ENCODE peak calls at places on chromosomes 5 and 9, in seven cellular contexts. P is heart left ventricle, A is mesendoderm, J is right atrium auricular region, M is astrocyte of the cerebellum, O is lower leg skin, S is kidney. H is an unnamed sample.

GRCh38 chr9:98838155-98838904 is 30.9 kb downstream of the GALNT12 start:
- DNase-seq in S (no peak), P (no peak), A (no peak), O (no peak), M (no peak), J (no peak), H (no peak)

GRCh38 chr9:108662090-108662875 is 193.5 kb downstream of the ACTL7B start:
- DNase-seq in J (no peak), O (peak), P (no peak), A (no peak), S (no peak), M (no peak), H (no peak)

GRCh38 chr9:112369817-112370216 is 10.1 kb upstream of the HSDL2 start:
- DNase-seq in P (no peak), J (no peak), O (no peak), M (no peak), S (no peak), A (no peak), H (no peak)

GRCh38 chr9:36018755-36019720 is 17.7 kb upstream of the RECK start:
- DNase-seq in A (no peak), M (peak), O (no peak), S (no peak), P (no peak), J (no peak), H (no peak)

GRCh38 chr9:107322643-107323042 is 39.6 kb downstream of the RAD23B start:
- DNase-seq in A (no peak), O (no peak), S (no peak), M (no peak), J (no peak), P (no peak), H (no peak)

GRCh38 chr5:165495829-165496380 is 1990.5 kb downstream of the MAT2B start:
- DNase-seq in S (no peak), O (no peak), J (no peak), A (no peak), P (no peak), M (peak), H (no peak)

GRCh38 chr5:7576023-7576715 is 180.2 kb downstream of the ADCY2 start:
- DNase-seq in J (no peak), M (no peak), S (no peak), O (no peak), A (no peak), P (no peak), H (no peak)

GRCh38 chr5:117497626-117498025 is 923.0 kb upstream of the SEMA6A start:
- DNase-seq in O (no peak), J (no peak), P (no peak), S (no peak), A (no peak), M (no peak), H (no peak)

GRCh38 chr5:147332643-147333042 is 97.8 kb downstream of the STK32A start:
- DNase-seq in J (no peak), A (no peak), S (no peak), P (no peak), O (no peak), M (no peak), H (no peak)

GRCh38 chr9:121123816-121124536 is 49.2 kb downstream of the CNTRL start:
- DNase-seq in P (no peak), J (no peak), O (no peak), M (no peak), A (no peak), S (no peak), H (no peak)

DNA sequence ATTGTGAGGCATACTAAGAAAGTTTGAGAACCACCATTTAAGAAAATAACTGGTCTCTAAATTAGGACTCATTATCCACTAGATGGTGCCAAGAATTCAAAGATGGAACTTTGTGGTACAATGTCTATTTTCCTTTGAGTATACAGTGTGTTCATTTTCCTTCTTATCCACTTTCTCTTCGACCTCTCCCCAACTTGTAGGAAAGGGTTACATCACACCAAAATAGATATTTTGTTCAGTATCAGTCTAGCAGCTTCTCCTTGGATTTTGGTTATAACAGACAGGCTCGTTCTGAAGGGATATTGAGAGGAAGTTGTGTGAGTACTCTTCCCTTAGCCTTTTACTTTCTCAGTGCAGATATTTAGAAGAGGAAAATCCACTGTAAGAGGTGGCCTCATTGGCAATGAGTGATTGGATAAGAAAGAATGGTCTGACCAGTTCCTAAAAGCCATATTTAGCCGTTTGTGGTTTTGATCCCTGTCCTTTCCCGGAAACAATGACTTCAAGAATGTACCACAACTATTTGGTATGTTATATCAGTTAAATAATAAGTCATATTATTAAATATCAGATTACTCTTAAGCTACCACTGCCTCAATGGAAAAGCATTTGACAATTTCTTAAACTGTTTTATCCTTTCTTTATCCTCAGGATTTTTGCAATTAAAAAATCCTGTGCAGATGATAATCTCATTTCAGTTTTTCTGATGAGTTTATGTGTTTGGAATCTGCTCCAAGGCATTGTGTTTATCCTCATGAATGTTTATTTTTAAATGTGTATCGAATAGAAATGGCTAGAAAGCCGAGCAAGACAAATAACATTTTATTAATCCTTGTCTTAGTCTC is 69.0 kb upstream of the GRAMD2B start:
- DNase-seq in O (no peak), A (peak), J (no peak), M (peak), P (no peak), S (no peak), H (no peak)
- H3K4me3 ChIP-seq in O (no peak), A (no peak), J (no peak), M (no peak), P (no peak), S (peak), H (no peak)

GRCh38 chr9:109801484-109801883 is 21.5 kb downstream of the PALM2AKAP2 start:
- DNase-seq in A (no peak), S (no peak), J (no peak), P (no peak), M (no peak), O (no peak), H (no peak)

GRCh38 chr9:109805054-109805453 is 25.1 kb downstream of the PALM2AKAP2 start:
- DNase-seq in P (no peak), A (no peak), O (no peak), J (no peak), M (no peak), S (no peak), H (no peak)

GRCh38 chr9:109802491-109802890 is 22.5 kb downstream of the PALM2AKAP2 start:
- DNase-seq in J (no peak), O (no peak), M (no peak), A (no peak), P (no peak), S (no peak), H (no peak)

GRCh38 chr9:109811876-109812275 is 31.9 kb downstream of the PALM2AKAP2 start:
- DNase-seq in P (no peak), O (no peak), A (no peak), M (no peak), S (no peak), J (no peak), H (no peak)

DNA sequence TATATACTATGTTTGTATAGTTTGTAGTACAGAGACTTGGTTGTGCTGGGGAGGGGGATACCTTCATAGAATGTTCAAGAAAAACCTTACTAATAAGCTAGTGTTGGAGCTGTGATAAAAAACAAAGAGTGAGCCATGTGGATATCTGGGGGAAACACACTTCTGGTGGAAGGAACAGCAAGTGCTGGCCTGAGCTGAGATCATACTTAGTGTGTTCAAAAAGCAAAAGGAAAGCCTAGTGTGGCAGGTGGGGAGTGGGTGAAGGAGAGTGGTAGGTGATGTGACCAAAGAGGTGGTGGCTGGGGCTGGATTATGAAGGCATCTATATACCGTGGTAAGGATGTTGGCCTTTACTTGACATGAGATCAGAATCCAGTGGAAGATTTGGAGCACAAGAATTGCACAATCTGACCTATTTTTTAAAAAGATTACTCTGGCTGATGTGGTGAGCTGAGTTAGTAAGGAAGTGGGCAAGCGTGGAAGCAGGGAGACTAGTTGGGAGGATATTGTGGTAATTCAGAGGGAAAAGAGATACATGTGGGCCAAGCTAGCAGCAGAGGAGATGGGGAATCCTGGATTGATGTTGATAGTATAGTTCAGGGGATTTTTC is 26.6 kb downstream of the PALM2AKAP2 start:
- DNase-seq in S (no peak), M (no peak), P (no peak), A (no peak), J (no peak), O (no peak), H (no peak)
- H3K4me3 ChIP-seq in S (no peak), M (no peak), P (no peak), A (no peak), J (no peak), O (no peak), H (no peak)

GRCh38 chr5:32710859-32711692 is at the start of gene NPR3:
- DNase-seq in M (no peak), A (no peak), O (no peak), P (no peak), J (no peak), S (peak), H (no peak)

GRCh38 chr5:32712463-32713395 is 1.6 kb downstream of the NPR3 start:
- DNase-seq in O (no peak), P (no peak), J (no peak), A (peak), M (no peak), S (peak), H (no peak)

GRCh38 chr5:32710335-32710858 is 724 bp upstream of the NPR3 start:
- DNase-seq in A (peak), J (no peak), P (peak), S (peak), O (no peak), M (no peak), H (no peak)

GRCh38 chr5:32713396-32714381 is 2.6 kb downstream of the NPR3 start:
- DNase-seq in J (no peak), A (peak), S (peak), O (no peak), M (no peak), P (peak), H (peak)

GRCh38 chr5:32711693-32712462 is 757 bp downstream of the NPR3 start:
- DNase-seq in P (no peak), S (peak), O (no peak), A (peak), J (no peak), M (no peak), H (no peak)
- H3K4me3 ChIP-seq in P (peak), S (peak), O (no peak), A (no peak), J (peak), M (peak), H (peak)

GRCh38 chr5:145495741-145496140 is 339.4 kb downstream of the PRELID2 start:
- DNase-seq in A (peak), O (no peak), M (peak), P (no peak), J (no peak), S (no peak), H (no peak)
- H3K4me3 ChIP-seq in A (no peak), O (no peak), M (no peak), P (no peak), J (no peak), S (no peak), H (no peak)

GRCh38 chr9:93536167-93536566 is 40.2 kb upstream of the PHF2 start:
- DNase-seq in O (no peak), M (no peak), J (no peak), S (no peak), P (no peak), A (no peak), H (no peak)
- H3K4me3 ChIP-seq in O (no peak), M (no peak), J (no peak), S (no peak), P (no peak), A (no peak), H (no peak)

DNA sequence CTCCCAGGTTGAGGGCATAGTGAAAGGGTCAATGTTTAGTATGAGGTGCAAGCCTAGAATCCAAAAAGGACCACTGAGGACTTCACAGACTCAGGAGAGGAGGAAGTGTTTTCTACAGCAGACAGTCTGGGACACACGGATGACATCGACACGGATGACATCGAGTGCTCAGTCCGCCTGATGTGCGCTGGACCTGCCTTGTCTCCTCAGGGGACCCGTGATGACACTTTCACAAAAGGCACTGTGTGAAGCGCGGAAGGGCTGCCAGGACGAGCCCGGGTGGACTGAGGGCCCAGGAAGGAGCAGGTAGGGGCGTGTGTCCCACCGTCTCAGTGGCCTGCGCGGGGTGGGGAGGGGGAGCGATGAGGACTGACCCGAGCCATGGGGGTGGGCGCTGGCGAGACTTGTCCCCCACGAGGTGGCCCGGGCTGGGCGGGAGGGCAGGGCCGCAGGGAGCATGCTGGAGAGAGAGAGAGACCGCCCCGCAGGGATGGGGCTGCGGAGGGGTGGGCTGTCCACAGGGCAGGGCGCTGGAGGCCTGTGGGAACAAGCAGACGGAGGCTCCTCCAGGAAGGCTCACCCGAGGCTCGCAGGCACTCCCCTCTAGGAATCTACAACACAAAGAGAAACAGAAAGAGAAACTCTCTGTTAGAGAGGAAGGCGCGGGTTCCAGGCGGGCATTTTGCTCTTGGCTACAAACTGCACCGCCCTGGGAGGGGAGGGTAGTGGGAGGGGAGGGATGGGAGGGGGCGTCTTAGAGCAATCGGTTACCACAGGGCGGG is 54.9 kb downstream of the USP20 start:
- DNase-seq in J (no peak), O (no peak), M (no peak), A (peak), P (peak), S (no peak), H (no peak)
- H3K4me3 ChIP-seq in J (no peak), O (no peak), M (no peak), A (peak), P (no peak), S (no peak), H (no peak)

DNA sequence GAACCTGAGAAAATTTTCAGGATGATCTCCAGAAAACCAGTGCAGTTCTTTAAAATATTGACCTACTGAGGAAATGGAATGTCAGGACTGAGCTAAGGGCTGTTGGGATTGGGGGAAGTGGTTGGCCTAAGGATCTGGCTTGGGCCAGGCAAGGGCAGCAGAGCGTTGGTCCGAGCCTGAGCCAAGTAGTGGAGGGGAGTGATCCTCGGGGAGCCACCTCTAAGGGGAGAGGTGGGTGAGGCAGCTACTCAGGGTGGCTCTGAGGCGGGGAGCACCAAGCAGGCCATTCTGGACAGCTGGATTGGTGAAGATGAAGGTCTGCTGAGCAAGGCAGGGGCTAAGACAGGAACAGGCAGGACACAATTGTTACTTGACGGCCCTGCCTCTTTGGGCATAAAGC is 11.5 kb downstream of the CAMK4 start:
- DNase-seq in S (no peak), M (no peak), A (no peak), P (no peak), J (no peak), O (no peak), H (no peak)
- H3K4me3 ChIP-seq in S (no peak), M (no peak), A (no peak), P (no peak), J (no peak), O (no peak), H (no peak)

DNA sequence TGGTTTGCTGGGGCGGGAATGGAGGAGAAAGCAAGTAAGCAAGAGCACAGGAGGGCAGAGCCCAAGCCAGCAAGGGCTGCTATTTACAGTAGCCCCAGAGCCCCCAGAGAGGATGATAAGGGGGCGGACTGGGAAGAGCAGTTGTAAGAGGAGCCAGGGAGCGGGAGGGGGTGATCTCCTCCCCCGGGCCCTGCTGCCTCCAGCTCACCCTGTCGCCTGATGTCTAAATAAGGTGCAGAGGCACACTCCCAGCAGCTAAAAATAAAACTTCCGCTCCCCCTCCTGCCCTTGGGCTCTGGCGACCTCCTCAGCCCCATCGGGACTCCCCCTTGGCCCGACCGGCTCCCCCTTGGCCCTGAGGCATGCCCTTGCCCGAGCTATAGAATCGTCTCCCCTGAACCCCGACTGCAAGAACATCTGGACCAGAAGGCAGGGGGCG is 14.4 kb upstream of the CCDC69 start:
- DNase-seq in M (no peak), S (no peak), J (peak), P (peak), A (no peak), O (no peak), H (peak)
- H3K4me3 ChIP-seq in M (no peak), S (no peak), J (peak), P (no peak), A (no peak), O (no peak), H (peak)

DNA sequence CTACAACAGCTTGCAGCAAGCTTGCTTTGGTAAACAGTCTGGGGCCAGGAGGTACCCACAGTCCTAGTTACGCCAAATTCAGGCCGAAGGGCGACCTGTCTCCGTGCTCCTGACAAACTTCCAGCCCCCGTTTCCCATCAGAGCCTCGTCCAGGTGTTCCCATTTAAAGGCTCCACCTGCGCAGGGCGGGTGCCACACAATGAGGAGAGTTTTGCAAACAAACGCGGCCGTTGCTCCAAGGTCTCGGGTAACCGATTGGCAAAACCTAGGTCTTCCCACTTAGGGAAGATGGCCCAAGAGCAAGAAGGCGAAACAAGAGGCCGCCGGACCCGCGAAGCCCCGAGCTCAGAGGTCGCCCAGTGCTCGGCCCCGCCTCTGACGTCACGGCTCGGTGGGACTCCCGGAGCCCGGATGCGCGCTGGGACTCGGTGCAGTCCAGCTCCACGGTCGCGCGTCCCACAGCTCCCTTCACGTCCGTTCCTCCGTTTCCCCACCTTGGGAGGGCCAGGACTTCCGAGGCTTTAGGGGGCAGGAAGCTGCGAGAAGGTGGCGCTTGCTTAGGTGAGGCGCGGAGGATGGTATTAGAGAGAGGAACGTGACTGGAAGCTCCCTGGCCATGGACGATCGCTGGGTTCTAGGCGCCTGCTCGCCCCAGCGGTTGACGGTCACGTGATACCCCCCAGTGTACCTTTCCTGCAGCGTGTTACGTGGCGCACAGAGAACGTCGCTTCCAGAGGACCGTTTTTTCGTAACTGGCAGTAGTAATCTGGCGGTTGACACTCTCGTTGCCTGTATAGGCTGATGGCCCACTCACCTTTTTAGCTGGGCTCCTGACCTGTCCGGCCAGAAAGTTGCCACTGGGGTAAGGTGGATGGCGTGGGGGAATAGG is 41.8 kb upstream of the KDM4C start:
- DNase-seq in J (no peak), P (peak), A (no peak), M (no peak), O (peak), S (peak), H (peak)
- H3K4me3 ChIP-seq in J (peak), P (peak), A (no peak), M (peak), O (peak), S (peak), H (peak)

GRCh38 chr5:93053825-93054224 is 527.2 kb downstream of the NR2F1-AS1 start:
- DNase-seq in A (no peak), M (no peak), P (no peak), S (no peak), J (no peak), O (no peak), H (no peak)
- H3K4me3 ChIP-seq in A (no peak), M (no peak), P (no peak), S (no peak), J (no peak), O (no peak), H (no peak)